ENCODE peak calls at places on chromosomes 13 and 19, in nine cellular contexts. One of them, this sample, is unnamed.

GRCh38 chr13:73913043-73913740 is 221.0 kb downstream of the KLF12 start:
- DNase-seq in fibroblast of the aortic adventitia: peak; percentile 60
- DNase-seq in brain pericyte: no peak
- DNase-seq in left kidney: peak; percentile 28
- DNase-seq in activated CD4-positive, alpha-beta T cell treated with anti-CD3 and anti-CD28 coated beads for 4 hours: no peak
- DNase-seq in cardiac muscle cell: no peak
- DNase-seq in AG08395: peak; percentile 71
- DNase-seq in bronchial epithelial cell: peak; percentile 61
- DNase-seq in stimulated activated CD4-positive, alpha-beta T cell treated with anti-CD3 and anti-CD28 coated beads, Interleukin-2, amount 100 ng/mL, for 48 hours: no peak
- DNase-seq in this sample: no peak

GRCh38 chr19:46387713-46388130 is 25.6 kb downstream of the CCDC8 start:
- DNase-seq in activated CD4-positive, alpha-beta T cell treated with anti-CD3 and anti-CD28 coated beads for 4 hours: no peak
- DNase-seq in bronchial epithelial cell: no peak
- DNase-seq in brain pericyte: no peak
- DNase-seq in left kidney: no peak
- DNase-seq in cardiac muscle cell: no peak
- DNase-seq in fibroblast of the aortic adventitia: no peak
- DNase-seq in stimulated activated CD4-positive, alpha-beta T cell treated with anti-CD3 and anti-CD28 coated beads, Interleukin-2, amount 100 ng/mL, for 48 hours: no peak
- DNase-seq in AG08395: no peak
- DNase-seq in this sample: no peak

GRCh38 chr19:31316201-31316951 is 32.9 kb downstream of the TSHZ3 start:
- DNase-seq in cardiac muscle cell: no peak
- DNase-seq in fibroblast of the aortic adventitia: peak; percentile 85
- DNase-seq in stimulated activated CD4-positive, alpha-beta T cell treated with anti-CD3 and anti-CD28 coated beads, Interleukin-2, amount 100 ng/mL, for 48 hours: no peak
- DNase-seq in AG08395: no peak
- DNase-seq in bronchial epithelial cell: no peak
- DNase-seq in activated CD4-positive, alpha-beta T cell treated with anti-CD3 and anti-CD28 coated beads for 4 hours: no peak
- DNase-seq in brain pericyte: no peak
- DNase-seq in left kidney: peak; percentile 39
- DNase-seq in this sample: no peak

GRCh38 chr19:55212447-55212846 is 3.1 kb upstream of the PTPRH start:
- DNase-seq in activated CD4-positive, alpha-beta T cell treated with anti-CD3 and anti-CD28 coated beads for 4 hours: no peak
- DNase-seq in stimulated activated CD4-positive, alpha-beta T cell treated with anti-CD3 and anti-CD28 coated beads, Interleukin-2, amount 100 ng/mL, for 48 hours: peak; percentile 52
- DNase-seq in bronchial epithelial cell: no peak
- DNase-seq in AG08395: no peak
- DNase-seq in fibroblast of the aortic adventitia: no peak
- DNase-seq in cardiac muscle cell: no peak
- DNase-seq in left kidney: no peak
- DNase-seq in brain pericyte: no peak
- DNase-seq in this sample: peak; percentile 15

GRCh38 chr13:45615501-45616101 is at the start of gene ERICH6B:
- DNase-seq in AG08395: peak; percentile 24
- DNase-seq in brain pericyte: no peak
- DNase-seq in bronchial epithelial cell: no peak
- DNase-seq in activated CD4-positive, alpha-beta T cell treated with anti-CD3 and anti-CD28 coated beads for 4 hours: no peak
- DNase-seq in fibroblast of the aortic adventitia: peak; percentile 6
- DNase-seq in cardiac muscle cell: peak; percentile 70
- DNase-seq in left kidney: peak; percentile 97
- DNase-seq in stimulated activated CD4-positive, alpha-beta T cell treated with anti-CD3 and anti-CD28 coated beads, Interleukin-2, amount 100 ng/mL, for 48 hours: no peak
- DNase-seq in this sample: no peak

GRCh38 chr13:39663508-39663907 is 8.0 kb downstream of the COG6 start:
- DNase-seq in activated CD4-positive, alpha-beta T cell treated with anti-CD3 and anti-CD28 coated beads for 4 hours: no peak
- DNase-seq in brain pericyte: no peak
- DNase-seq in fibroblast of the aortic adventitia: no peak
- DNase-seq in left kidney: no peak
- DNase-seq in bronchial epithelial cell: no peak
- DNase-seq in cardiac muscle cell: no peak
- DNase-seq in AG08395: no peak
- DNase-seq in stimulated activated CD4-positive, alpha-beta T cell treated with anti-CD3 and anti-CD28 coated beads, Interleukin-2, amount 100 ng/mL, for 48 hours: no peak
- DNase-seq in this sample: no peak

GRCh38 chr13:76610819-76611415 is 275.3 kb downstream of the KCTD12 start:
- DNase-seq in brain pericyte: no peak
- DNase-seq in bronchial epithelial cell: no peak
- DNase-seq in activated CD4-positive, alpha-beta T cell treated with anti-CD3 and anti-CD28 coated beads for 4 hours: no peak
- DNase-seq in AG08395: no peak
- DNase-seq in left kidney: no peak
- DNase-seq in stimulated activated CD4-positive, alpha-beta T cell treated with anti-CD3 and anti-CD28 coated beads, Interleukin-2, amount 100 ng/mL, for 48 hours: no peak
- DNase-seq in cardiac muscle cell: peak; percentile 31
- DNase-seq in fibroblast of the aortic adventitia: peak; percentile 34
- DNase-seq in this sample: no peak

GRCh38 chr13:59452189-59452588 is 711.5 kb downstream of the DIAPH3 start:
- DNase-seq in fibroblast of the aortic adventitia: no peak
- DNase-seq in cardiac muscle cell: no peak
- DNase-seq in stimulated activated CD4-positive, alpha-beta T cell treated with anti-CD3 and anti-CD28 coated beads, Interleukin-2, amount 100 ng/mL, for 48 hours: no peak
- DNase-seq in activated CD4-positive, alpha-beta T cell treated with anti-CD3 and anti-CD28 coated beads for 4 hours: no peak
- DNase-seq in bronchial epithelial cell: no peak
- DNase-seq in AG08395: no peak
- DNase-seq in left kidney: no peak
- DNase-seq in brain pericyte: no peak
- DNase-seq in this sample: no peak

GRCh38 chr13:51549050-51549449 is 35.2 kb upstream of the WDFY2 start:
- DNase-seq in brain pericyte: no peak
- DNase-seq in activated CD4-positive, alpha-beta T cell treated with anti-CD3 and anti-CD28 coated beads for 4 hours: no peak
- DNase-seq in fibroblast of the aortic adventitia: no peak
- DNase-seq in bronchial epithelial cell: peak; percentile 72
- DNase-seq in AG08395: no peak
- DNase-seq in stimulated activated CD4-positive, alpha-beta T cell treated with anti-CD3 and anti-CD28 coated beads, Interleukin-2, amount 100 ng/mL, for 48 hours: no peak
- DNase-seq in cardiac muscle cell: no peak
- DNase-seq in left kidney: no peak
- DNase-seq in this sample: no peak

GRCh38 chr19:16814526-16815100 is 14.6 kb upstream of the SIN3B start:
- DNase-seq in bronchial epithelial cell: no peak
- DNase-seq in brain pericyte: peak; percentile 29
- DNase-seq in cardiac muscle cell: no peak
- DNase-seq in activated CD4-positive, alpha-beta T cell treated with anti-CD3 and anti-CD28 coated beads for 4 hours: no peak
- DNase-seq in fibroblast of the aortic adventitia: peak; percentile 52
- DNase-seq in stimulated activated CD4-positive, alpha-beta T cell treated with anti-CD3 and anti-CD28 coated beads, Interleukin-2, amount 100 ng/mL, for 48 hours: no peak
- DNase-seq in AG08395: no peak
- DNase-seq in left kidney: peak; percentile 36
- DNase-seq in this sample: no peak

GRCh38 chr13:95955255-95955654 is 97.9 kb downstream of the UGGT2 start:
- DNase-seq in brain pericyte: no peak
- DNase-seq in activated CD4-positive, alpha-beta T cell treated with anti-CD3 and anti-CD28 coated beads for 4 hours: no peak
- DNase-seq in fibroblast of the aortic adventitia: no peak
- DNase-seq in stimulated activated CD4-positive, alpha-beta T cell treated with anti-CD3 and anti-CD28 coated beads, Interleukin-2, amount 100 ng/mL, for 48 hours: no peak
- DNase-seq in left kidney: no peak
- DNase-seq in AG08395: no peak
- DNase-seq in bronchial epithelial cell: no peak
- DNase-seq in cardiac muscle cell: no peak
- DNase-seq in this sample: no peak

GRCh38 chr19:53394974-53395839 is at the start of gene ZNF765:
- DNase-seq in activated CD4-positive, alpha-beta T cell treated with anti-CD3 and anti-CD28 coated beads for 4 hours: peak; percentile 96
- DNase-seq in fibroblast of the aortic adventitia: peak; percentile 92
- DNase-seq in bronchial epithelial cell: peak; percentile 74
- DNase-seq in left kidney: peak; percentile 97
- DNase-seq in brain pericyte: peak; percentile 76
- DNase-seq in AG08395: peak; percentile 95
- DNase-seq in stimulated activated CD4-positive, alpha-beta T cell treated with anti-CD3 and anti-CD28 coated beads, Interleukin-2, amount 100 ng/mL, for 48 hours: peak; percentile 95
- DNase-seq in cardiac muscle cell: peak; percentile 96
- DNase-seq in this sample: peak; percentile 93

GRCh38 chr19:56119585-56119978 is 1.5 kb downstream of the ZNF787 start:
- DNase-seq in AG08395: peak; percentile 36
- DNase-seq in bronchial epithelial cell: no peak
- DNase-seq in brain pericyte: no peak
- DNase-seq in left kidney: no peak
- DNase-seq in activated CD4-positive, alpha-beta T cell treated with anti-CD3 and anti-CD28 coated beads for 4 hours: no peak
- DNase-seq in stimulated activated CD4-positive, alpha-beta T cell treated with anti-CD3 and anti-CD28 coated beads, Interleukin-2, amount 100 ng/mL, for 48 hours: no peak
- DNase-seq in fibroblast of the aortic adventitia: peak; percentile 52
- DNase-seq in cardiac muscle cell: no peak
- DNase-seq in this sample: no peak

GRCh38 chr19:41978470-41978869 is 15.6 kb downstream of the ATP1A3 start:
- DNase-seq in fibroblast of the aortic adventitia: no peak
- DNase-seq in activated CD4-positive, alpha-beta T cell treated with anti-CD3 and anti-CD28 coated beads for 4 hours: no peak
- DNase-seq in AG08395: no peak
- DNase-seq in bronchial epithelial cell: no peak
- DNase-seq in brain pericyte: no peak
- DNase-seq in left kidney: no peak
- DNase-seq in stimulated activated CD4-positive, alpha-beta T cell treated with anti-CD3 and anti-CD28 coated beads, Interleukin-2, amount 100 ng/mL, for 48 hours: no peak
- DNase-seq in cardiac muscle cell: no peak
- DNase-seq in this sample: no peak

GRCh38 chr13:60933638-60934037 is 482.0 kb downstream of the PCDH20 start:
- DNase-seq in left kidney: no peak
- DNase-seq in bronchial epithelial cell: peak; percentile 75
- DNase-seq in cardiac muscle cell: no peak
- DNase-seq in fibroblast of the aortic adventitia: no peak
- DNase-seq in stimulated activated CD4-positive, alpha-beta T cell treated with anti-CD3 and anti-CD28 coated beads, Interleukin-2, amount 100 ng/mL, for 48 hours: no peak
- DNase-seq in brain pericyte: no peak
- DNase-seq in activated CD4-positive, alpha-beta T cell treated with anti-CD3 and anti-CD28 coated beads for 4 hours: no peak
- DNase-seq in AG08395: no peak
- DNase-seq in this sample: no peak

GRCh38 chr19:570315-570714 is 2.1 kb upstream of the BSG start:
- DNase-seq in left kidney: no peak
- DNase-seq in fibroblast of the aortic adventitia: no peak
- DNase-seq in brain pericyte: no peak
- DNase-seq in AG08395: no peak
- DNase-seq in bronchial epithelial cell: no peak
- DNase-seq in stimulated activated CD4-positive, alpha-beta T cell treated with anti-CD3 and anti-CD28 coated beads, Interleukin-2, amount 100 ng/mL, for 48 hours: no peak
- DNase-seq in cardiac muscle cell: no peak
- DNase-seq in activated CD4-positive, alpha-beta T cell treated with anti-CD3 and anti-CD28 coated beads for 4 hours: no peak
- DNase-seq in this sample: no peak

GRCh38 chr13:59843040-59843439 is 320.7 kb downstream of the DIAPH3 start:
- DNase-seq in brain pericyte: no peak
- DNase-seq in fibroblast of the aortic adventitia: no peak
- DNase-seq in cardiac muscle cell: no peak
- DNase-seq in activated CD4-positive, alpha-beta T cell treated with anti-CD3 and anti-CD28 coated beads for 4 hours: no peak
- DNase-seq in left kidney: no peak
- DNase-seq in stimulated activated CD4-positive, alpha-beta T cell treated with anti-CD3 and anti-CD28 coated beads, Interleukin-2, amount 100 ng/mL, for 48 hours: no peak
- DNase-seq in bronchial epithelial cell: peak; percentile 50
- DNase-seq in AG08395: no peak
- DNase-seq in this sample: no peak

GRCh38 chr13:64029343-64030093 is 2613.9 kb upstream of the PCDH20 start:
- DNase-seq in fibroblast of the aortic adventitia: no peak
- DNase-seq in activated CD4-positive, alpha-beta T cell treated with anti-CD3 and anti-CD28 coated beads for 4 hours: no peak
- DNase-seq in AG08395: no peak
- DNase-seq in stimulated activated CD4-positive, alpha-beta T cell treated with anti-CD3 and anti-CD28 coated beads, Interleukin-2, amount 100 ng/mL, for 48 hours: no peak
- DNase-seq in bronchial epithelial cell: no peak
- DNase-seq in brain pericyte: no peak
- DNase-seq in cardiac muscle cell: no peak
- DNase-seq in left kidney: no peak
- DNase-seq in this sample: no peak

GRCh38 chr13:21046203-21046602 is 15.2 kb downstream of the LATS2 start:
- DNase-seq in bronchial epithelial cell: no peak
- DNase-seq in cardiac muscle cell: no peak
- DNase-seq in brain pericyte: no peak
- DNase-seq in activated CD4-positive, alpha-beta T cell treated with anti-CD3 and anti-CD28 coated beads for 4 hours: no peak
- DNase-seq in left kidney: no peak
- DNase-seq in fibroblast of the aortic adventitia: no peak
- DNase-seq in AG08395: no peak
- DNase-seq in stimulated activated CD4-positive, alpha-beta T cell treated with anti-CD3 and anti-CD28 coated beads, Interleukin-2, amount 100 ng/mL, for 48 hours: no peak
- DNase-seq in this sample: no peak

GRCh38 chr13:75324413-75324940 is 157.5 kb downstream of the TBC1D4 start:
- DNase-seq in cardiac muscle cell: no peak
- DNase-seq in stimulated activated CD4-positive, alpha-beta T cell treated with anti-CD3 and anti-CD28 coated beads, Interleukin-2, amount 100 ng/mL, for 48 hours: no peak
- DNase-seq in brain pericyte: no peak
- DNase-seq in bronchial epithelial cell: no peak
- DNase-seq in AG08395: no peak
- DNase-seq in activated CD4-positive, alpha-beta T cell treated with anti-CD3 and anti-CD28 coated beads for 4 hours: no peak
- DNase-seq in fibroblast of the aortic adventitia: no peak
- DNase-seq in left kidney: no peak
- DNase-seq in this sample: no peak

GRCh38 chr13:60448907-60449510 is 52.0 kb downstream of the TDRD3 start:
- DNase-seq in fibroblast of the aortic adventitia: peak; percentile 81
- DNase-seq in brain pericyte: no peak
- DNase-seq in left kidney: peak; percentile 73
- DNase-seq in bronchial epithelial cell: peak; percentile 63
- DNase-seq in cardiac muscle cell: peak; percentile 50
- DNase-seq in stimulated activated CD4-positive, alpha-beta T cell treated with anti-CD3 and anti-CD28 coated beads, Interleukin-2, amount 100 ng/mL, for 48 hours: no peak
- DNase-seq in activated CD4-positive, alpha-beta T cell treated with anti-CD3 and anti-CD28 coated beads for 4 hours: no peak
- DNase-seq in AG08395: peak; percentile 57
- DNase-seq in this sample: no peak

GRCh38 chr13:42990991-42991891 is 800 bp downstream of the EPSTI1 start:
- DNase-seq in fibroblast of the aortic adventitia: no peak
- DNase-seq in left kidney: no peak
- DNase-seq in AG08395: no peak
- DNase-seq in cardiac muscle cell: no peak
- DNase-seq in bronchial epithelial cell: no peak
- DNase-seq in brain pericyte: no peak
- DNase-seq in activated CD4-positive, alpha-beta T cell treated with anti-CD3 and anti-CD28 coated beads for 4 hours: no peak
- DNase-seq in stimulated activated CD4-positive, alpha-beta T cell treated with anti-CD3 and anti-CD28 coated beads, Interleukin-2, amount 100 ng/mL, for 48 hours: no peak
- DNase-seq in this sample: no peak

GRCh38 chr19:39264306-39265290 is 3.6 kb upstream of the IFNL2 start:
- DNase-seq in brain pericyte: no peak
- DNase-seq in left kidney: peak; percentile 75
- DNase-seq in stimulated activated CD4-positive, alpha-beta T cell treated with anti-CD3 and anti-CD28 coated beads, Interleukin-2, amount 100 ng/mL, for 48 hours: no peak
- DNase-seq in fibroblast of the aortic adventitia: no peak
- DNase-seq in cardiac muscle cell: peak; percentile 48
- DNase-seq in bronchial epithelial cell: no peak
- DNase-seq in AG08395: no peak
- DNase-seq in activated CD4-positive, alpha-beta T cell treated with anti-CD3 and anti-CD28 coated beads for 4 hours: no peak
- DNase-seq in this sample: no peak

GRCh38 chr13:22740264-22740663 is 440.5 kb upstream of the SGCG start:
- DNase-seq in brain pericyte: no peak
- DNase-seq in AG08395: no peak
- DNase-seq in bronchial epithelial cell: peak; percentile 2
- DNase-seq in stimulated activated CD4-positive, alpha-beta T cell treated with anti-CD3 and anti-CD28 coated beads, Interleukin-2, amount 100 ng/mL, for 48 hours: no peak
- DNase-seq in fibroblast of the aortic adventitia: no peak
- DNase-seq in activated CD4-positive, alpha-beta T cell treated with anti-CD3 and anti-CD28 coated beads for 4 hours: no peak
- DNase-seq in left kidney: no peak
- DNase-seq in cardiac muscle cell: peak; percentile 15
- DNase-seq in this sample: no peak